ENCODE peak calls at places on chromosomes 4 and X, in four cellular contexts. U is globus pallidus, G is fibroblast of lung, P is amniotic stem cell. V is an unnamed sample.
A peak's percentile ranks its signal among the peaks of the same experiment; 100 is the strongest.

GRCh38 chrX:95063554-95063953 is 1389.5 kb downstream of the FAM133A start:
- DNase-seq in U (no peak), P (no peak), G (peak; percentile 65), V (no peak)

GRCh38 chrX:9396930-9397329 is 67.9 kb upstream of the TBL1X start:
- DNase-seq in P (no peak), G (peak; percentile 71), U (no peak), V (no peak)

GRCh38 chr4:13866881-13867280 is 239.4 kb upstream of the BOD1L1 start:
- DNase-seq in G (peak; percentile 61), U (no peak), P (no peak), V (no peak)

GRCh38 chr4:73257242-73257994 is 1.2 kb downstream of the ANKRD17 start:
- DNase-seq in G (peak; percentile 79), P (peak; percentile 79), U (peak; percentile 89), V (peak; percentile 85)

GRCh38 chr4:114754616-114755015 is 156.0 kb downstream of the UGT8 start:
- DNase-seq in G (no peak), P (no peak), U (no peak), V (no peak)

GRCh38 chrX:154918060-154918483 is 31.9 kb downstream of the F8A1 start:
- DNase-seq in U (peak; percentile 61), G (peak; percentile 78), P (peak; percentile 32), V (peak; percentile 38)

GRCh38 chrX:45596190-45596808 is 395.6 kb upstream of the DIPK2B start:
- DNase-seq in G (no peak), P (no peak), U (no peak), V (no peak)

GRCh38 chrX:3066555-3066954 is 25.3 kb downstream of the ARSF start:
- DNase-seq in U (peak; percentile 12), P (no peak), G (peak; percentile 22), V (no peak)

GRCh38 chr4:187780070-187780469 is 215.5 kb upstream of the ZFP42 start:
- DNase-seq in G (no peak), P (no peak), U (no peak), V (no peak)

GRCh38 chrX:87788976-87789375 is 271.4 kb downstream of the KLHL4 start:
- DNase-seq in U (no peak), P (no peak), G (no peak), V (no peak)

GRCh38 chrX:100829730-100830129 is 9.5 kb downstream of the CSTF2 start:
- DNase-seq in P (no peak), G (peak; percentile 13), U (no peak), V (peak; percentile 2)

GRCh38 chr4:153233761-153234371 is 29.6 kb downstream of the TRIM2 start:
- DNase-seq in U (no peak), P (peak; percentile 74), G (peak; percentile 97), V (no peak)

GRCh38 chr4:30094866-30095265 is 625.3 kb upstream of the PCDH7 start:
- DNase-seq in U (no peak), G (peak; percentile 15), P (no peak), V (no peak)

GRCh38 chr4:63296773-63297172 is 1112.5 kb downstream of the TECRL start:
- DNase-seq in U (no peak), P (no peak), G (no peak), V (no peak)

GRCh38 chr4:41887821-41888699 is 47.2 kb upstream of the TMEM33 start:
- DNase-seq in G (peak; percentile 21), U (peak; percentile 53), P (peak; percentile 19), V (peak; percentile 30)

GRCh38 chr4:39230462-39230861 is 48.1 kb downstream of the WDR19 start:
- DNase-seq in P (no peak), G (no peak), U (no peak), V (no peak)

GRCh38 chrX:27953161-27953560 is 28.1 kb downstream of the DCAF8L1 start:
- DNase-seq in P (no peak), G (no peak), U (no peak), V (no peak)

GRCh38 chr4:187238646-187239045 is 515.0 kb upstream of the FAT1 start:
- DNase-seq in U (no peak), G (no peak), P (no peak), V (no peak)

GRCh38 chr4:101807351-101807750 is 16.8 kb downstream of the BANK1 start:
- DNase-seq in U (no peak), G (no peak), P (no peak), V (no peak)

GRCh38 chr4:147513952-147514351 is 33.1 kb downstream of the EDNRA start:
- DNase-seq in P (no peak), G (no peak), U (no peak), V (no peak)

GRCh38 chr4:41814565-41814964 is 66.0 kb upstream of the PHOX2B start:
- DNase-seq in U (peak; percentile 9), P (no peak), G (peak; percentile 3), V (no peak)

GRCh38 chr4:54118850-54119589 is 19.1 kb downstream of the GSX2 start:
- DNase-seq in U (no peak), P (no peak), G (peak; percentile 31), V (no peak)

GRCh38 chrX:70826715-70827114 is 81.8 kb downstream of the TEX11 start:
- DNase-seq in P (no peak), G (no peak), U (peak; percentile 33), V (no peak)

GRCh38 chrX:34638116-34638515 is 19.0 kb downstream of the TMEM47 start:
- DNase-seq in G (peak; percentile 29), U (no peak), P (no peak), V (peak; percentile 0)

GRCh38 chr4:68175562-68176155 is 46.0 kb upstream of the TMPRSS11F start:
- DNase-seq in G (peak; percentile 52), P (peak; percentile 4), U (peak; percentile 64), V (peak; percentile 50)

GRCh38 chr4:176549161-176549865 is 229.5 kb downstream of the SPCS3 start:
- DNase-seq in G (peak; percentile 71), U (no peak), P (peak; percentile 6), V (no peak)

GRCh38 chr4:54232151-54232688 is 3.1 kb downstream of the PDGFRA start:
- DNase-seq in P (no peak), U (no peak), G (peak; percentile 30), V (no peak)

GRCh38 chr4:106287353-106287969 is 28.5 kb downstream of the TBCK start:
- DNase-seq in P (peak; percentile 8), U (no peak), G (peak; percentile 69), V (peak; percentile 52)

GRCh38 chrX:39854772-39855747 is 242.7 kb downstream of the BCOR start:
- DNase-seq in G (no peak), U (no peak), P (no peak), V (peak; percentile 63)

GRCh38 chr4:53775381-53775780 is 184.1 kb upstream of the LNX1 start:
- DNase-seq in G (peak; percentile 69), P (no peak), U (no peak), V (no peak)